ENCODE peak calls at places on chromosomes 1 and 21, in ten cellular contexts. One of them, this sample, is unnamed.

GRCh38 chr21:33403128-33403785 is at the start of gene IFNGR2:
- DNase-seq in kidney epithelial cell: no peak
- DNase-seq in CD4-positive, alpha-beta T cell: peak
- DNase-seq in left lung: peak
- DNase-seq in GM12865: peak
- DNase-seq in AG09319: no peak
- DNase-seq in D721Med: peak
- DNase-seq in AG04449: no peak
- DNase-seq in mucosa of descending colon: peak
- DNase-seq in A549: no peak
- DNase-seq in this sample: peak

GRCh38 chr1:169340882-169341281 is 26.7 kb downstream of the NME7 start:
- DNase-seq in kidney epithelial cell: no peak
- DNase-seq in CD4-positive, alpha-beta T cell: no peak
- DNase-seq in left lung: no peak
- DNase-seq in GM12865: no peak
- DNase-seq in AG09319: no peak
- DNase-seq in D721Med: no peak
- DNase-seq in AG04449: no peak
- DNase-seq in mucosa of descending colon: no peak
- DNase-seq in A549: no peak
- DNase-seq in this sample: no peak

GRCh38 chr1:192477630-192478029 is 97.9 kb upstream of the RGS1 start:
- DNase-seq in kidney epithelial cell: no peak
- DNase-seq in CD4-positive, alpha-beta T cell: no peak
- DNase-seq in left lung: no peak
- DNase-seq in GM12865: peak
- DNase-seq in AG09319: no peak
- DNase-seq in D721Med: no peak
- DNase-seq in AG04449: no peak
- DNase-seq in mucosa of descending colon: no peak
- DNase-seq in A549: peak
- DNase-seq in this sample: no peak

GRCh38 chr1:39507230-39507928 is 15.9 kb downstream of the BMP8A start:
- DNase-seq in kidney epithelial cell: no peak
- DNase-seq in CD4-positive, alpha-beta T cell: no peak
- DNase-seq in left lung: no peak
- DNase-seq in GM12865: no peak
- DNase-seq in AG09319: no peak
- DNase-seq in D721Med: no peak
- DNase-seq in AG04449: no peak
- DNase-seq in mucosa of descending colon: no peak
- DNase-seq in A549: no peak
- DNase-seq in this sample: no peak

GRCh38 chr21:36909901-36910561 is 56.4 kb downstream of the HLCS start:
- DNase-seq in kidney epithelial cell: peak
- DNase-seq in CD4-positive, alpha-beta T cell: no peak
- DNase-seq in left lung: no peak
- DNase-seq in GM12865: peak
- DNase-seq in AG09319: peak
- DNase-seq in D721Med: no peak
- DNase-seq in AG04449: peak
- DNase-seq in mucosa of descending colon: no peak
- DNase-seq in A549: peak
- DNase-seq in this sample: no peak

GRCh38 chr1:31523012-31523411 is 53.3 kb upstream of the TINAGL1 start:
- DNase-seq in kidney epithelial cell: no peak
- DNase-seq in CD4-positive, alpha-beta T cell: no peak
- DNase-seq in left lung: no peak
- DNase-seq in GM12865: no peak
- DNase-seq in AG09319: no peak
- DNase-seq in D721Med: no peak
- DNase-seq in AG04449: no peak
- DNase-seq in mucosa of descending colon: no peak
- DNase-seq in A549: no peak
- DNase-seq in this sample: no peak

GRCh38 chr21:41610042-41610839 is 102.3 kb upstream of the TMPRSS2 start:
- DNase-seq in kidney epithelial cell: no peak
- DNase-seq in CD4-positive, alpha-beta T cell: no peak
- DNase-seq in left lung: no peak
- DNase-seq in GM12865: peak
- DNase-seq in AG09319: no peak
- DNase-seq in D721Med: no peak
- DNase-seq in AG04449: no peak
- DNase-seq in mucosa of descending colon: peak
- DNase-seq in A549: peak
- DNase-seq in this sample: no peak

GRCh38 chr1:248243204-248243603 is 12.0 kb downstream of the OR2M4 start:
- DNase-seq in kidney epithelial cell: no peak
- DNase-seq in CD4-positive, alpha-beta T cell: no peak
- DNase-seq in left lung: no peak
- DNase-seq in GM12865: peak
- DNase-seq in AG09319: no peak
- DNase-seq in D721Med: no peak
- DNase-seq in AG04449: no peak
- DNase-seq in mucosa of descending colon: no peak
- DNase-seq in A549: peak
- DNase-seq in this sample: no peak

GRCh38 chr1:16067127-16067768 is 6.2 kb downstream of the FAM131C start:
- DNase-seq in kidney epithelial cell: peak
- DNase-seq in CD4-positive, alpha-beta T cell: no peak
- DNase-seq in left lung: no peak
- DNase-seq in GM12865: peak
- DNase-seq in AG09319: no peak
- DNase-seq in D721Med: no peak
- DNase-seq in AG04449: no peak
- DNase-seq in mucosa of descending colon: peak
- DNase-seq in A549: peak
- DNase-seq in this sample: no peak

GRCh38 chr1:27596261-27596660 is 7.7 kb downstream of the AHDC1 start:
- DNase-seq in kidney epithelial cell: no peak
- DNase-seq in CD4-positive, alpha-beta T cell: no peak
- DNase-seq in left lung: no peak
- DNase-seq in GM12865: no peak
- DNase-seq in AG09319: no peak
- DNase-seq in D721Med: no peak
- DNase-seq in AG04449: no peak
- DNase-seq in mucosa of descending colon: no peak
- DNase-seq in A549: no peak
- DNase-seq in this sample: no peak

GRCh38 chr1:88684482-88685238 is 587 bp downstream of the PKN2 start:
- DNase-seq in kidney epithelial cell: no peak
- DNase-seq in CD4-positive, alpha-beta T cell: peak
- DNase-seq in left lung: peak
- DNase-seq in GM12865: peak
- DNase-seq in AG09319: no peak
- DNase-seq in D721Med: no peak
- DNase-seq in AG04449: no peak
- DNase-seq in mucosa of descending colon: peak
- DNase-seq in A549: peak
- DNase-seq in this sample: peak
- TF ChIP-seq CTCF in kidney epithelial cell: no peak
- TF ChIP-seq CTCF in CD4-positive, alpha-beta T cell: no peak
- TF ChIP-seq CTCF in left lung: no peak
- TF ChIP-seq CTCF in GM12865: no peak
- TF ChIP-seq CTCF in AG09319: no peak
- TF ChIP-seq CTCF in D721Med: peak
- TF ChIP-seq CTCF in AG04449: peak
- TF ChIP-seq CTCF in mucosa of descending colon: no peak
- TF ChIP-seq CTCF in A549: no peak
- TF ChIP-seq CTCF in this sample: no peak

GRCh38 chr1:36352141-36352909 is 28.9 kb upstream of the EVA1B start:
- DNase-seq in kidney epithelial cell: no peak
- DNase-seq in CD4-positive, alpha-beta T cell: no peak
- DNase-seq in left lung: no peak
- DNase-seq in GM12865: no peak
- DNase-seq in AG09319: no peak
- DNase-seq in D721Med: no peak
- DNase-seq in AG04449: no peak
- DNase-seq in mucosa of descending colon: no peak
- DNase-seq in A549: no peak
- DNase-seq in this sample: no peak
- TF ChIP-seq CTCF in kidney epithelial cell: no peak
- TF ChIP-seq CTCF in CD4-positive, alpha-beta T cell: no peak
- TF ChIP-seq CTCF in left lung: no peak
- TF ChIP-seq CTCF in GM12865: no peak
- TF ChIP-seq CTCF in AG09319: no peak
- TF ChIP-seq CTCF in D721Med: no peak
- TF ChIP-seq CTCF in AG04449: peak
- TF ChIP-seq CTCF in mucosa of descending colon: no peak
- TF ChIP-seq CTCF in A549: no peak
- TF ChIP-seq CTCF in this sample: no peak

DNA sequence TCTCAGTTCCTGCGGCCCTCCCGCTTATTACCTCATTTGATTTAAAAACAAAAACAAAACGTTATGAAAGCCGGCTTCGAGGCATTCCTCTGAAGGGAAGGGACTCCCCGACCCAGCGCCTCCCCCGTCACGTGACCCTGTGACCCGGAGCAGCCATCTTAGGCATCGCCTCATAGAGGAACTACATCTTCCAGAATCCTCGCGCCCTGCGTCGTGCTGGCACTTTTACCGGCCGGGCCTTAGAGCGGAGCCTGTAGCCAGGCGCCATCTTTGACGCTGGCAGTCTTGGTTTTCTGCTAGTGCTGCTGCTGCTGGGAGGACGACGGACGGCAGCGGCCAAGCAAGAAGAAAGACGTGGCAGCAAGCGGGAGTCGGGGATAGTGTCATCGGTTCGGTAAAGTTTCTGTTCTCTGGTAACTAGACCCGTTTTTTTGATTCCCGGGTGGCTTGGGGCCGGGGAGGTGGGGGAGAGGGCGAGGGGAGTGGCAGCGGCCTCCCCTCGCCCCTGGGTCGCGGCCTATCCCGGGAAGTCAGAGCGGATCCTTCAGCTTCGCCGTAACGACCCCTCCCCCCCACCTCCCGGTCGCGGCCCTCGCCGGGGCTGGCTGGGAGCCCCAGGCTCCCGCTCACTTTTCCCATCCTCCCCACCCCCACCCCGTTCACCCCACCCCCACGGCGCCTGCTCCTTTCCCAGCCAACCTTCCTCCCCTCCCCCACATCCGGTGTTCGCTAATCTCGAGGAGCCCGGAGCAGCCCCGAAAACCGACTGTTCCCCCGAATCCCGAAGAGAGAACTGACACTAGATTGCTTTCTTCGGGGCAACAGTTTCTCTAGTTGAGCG is at the start of the genes ZBED6 and ZC3H11A:
- DNase-seq in kidney epithelial cell: peak
- DNase-seq in CD4-positive, alpha-beta T cell: peak
- DNase-seq in left lung: peak
- DNase-seq in GM12865: peak
- DNase-seq in AG09319: peak
- DNase-seq in D721Med: peak
- DNase-seq in AG04449: peak
- DNase-seq in mucosa of descending colon: peak
- DNase-seq in A549: peak
- DNase-seq in this sample: peak
- TF ChIP-seq CTCF in kidney epithelial cell: no peak
- TF ChIP-seq CTCF in CD4-positive, alpha-beta T cell: no peak
- TF ChIP-seq CTCF in left lung: no peak
- TF ChIP-seq CTCF in GM12865: no peak
- TF ChIP-seq CTCF in AG09319: no peak
- TF ChIP-seq CTCF in D721Med: no peak
- TF ChIP-seq CTCF in AG04449: no peak
- TF ChIP-seq CTCF in mucosa of descending colon: no peak
- TF ChIP-seq CTCF in A549: no peak
- TF ChIP-seq CTCF in this sample: no peak

GRCh38 chr1:34013136-34013535 is 149.3 kb downstream of the HMGB4 start:
- DNase-seq in kidney epithelial cell: no peak
- DNase-seq in CD4-positive, alpha-beta T cell: no peak
- DNase-seq in left lung: no peak
- DNase-seq in GM12865: no peak
- DNase-seq in AG09319: no peak
- DNase-seq in D721Med: no peak
- DNase-seq in AG04449: no peak
- DNase-seq in mucosa of descending colon: no peak
- DNase-seq in A549: no peak
- DNase-seq in this sample: no peak

GRCh38 chr1:34019741-34020552 is 145.1 kb downstream of the CSMD2 start:
- DNase-seq in kidney epithelial cell: no peak
- DNase-seq in CD4-positive, alpha-beta T cell: no peak
- DNase-seq in left lung: no peak
- DNase-seq in GM12865: no peak
- DNase-seq in AG09319: no peak
- DNase-seq in D721Med: no peak
- DNase-seq in AG04449: no peak
- DNase-seq in mucosa of descending colon: no peak
- DNase-seq in A549: no peak
- DNase-seq in this sample: no peak

GRCh38 chr1:34009340-34009975 is 145.6 kb downstream of the HMGB4 start:
- DNase-seq in kidney epithelial cell: peak
- DNase-seq in CD4-positive, alpha-beta T cell: no peak
- DNase-seq in left lung: no peak
- DNase-seq in GM12865: no peak
- DNase-seq in AG09319: no peak
- DNase-seq in D721Med: no peak
- DNase-seq in AG04449: no peak
- DNase-seq in mucosa of descending colon: no peak
- DNase-seq in A549: no peak
- DNase-seq in this sample: no peak

GRCh38 chr1:34013958-34014737 is 150.3 kb downstream of the HMGB4 start:
- DNase-seq in kidney epithelial cell: no peak
- DNase-seq in CD4-positive, alpha-beta T cell: no peak
- DNase-seq in left lung: no peak
- DNase-seq in GM12865: peak
- DNase-seq in AG09319: no peak
- DNase-seq in D721Med: no peak
- DNase-seq in AG04449: no peak
- DNase-seq in mucosa of descending colon: peak
- DNase-seq in A549: no peak
- DNase-seq in this sample: no peak
- TF ChIP-seq CTCF in kidney epithelial cell: peak
- TF ChIP-seq CTCF in CD4-positive, alpha-beta T cell: no peak
- TF ChIP-seq CTCF in left lung: peak
- TF ChIP-seq CTCF in GM12865: peak
- TF ChIP-seq CTCF in AG09319: peak
- TF ChIP-seq CTCF in D721Med: peak
- TF ChIP-seq CTCF in AG04449: peak
- TF ChIP-seq CTCF in mucosa of descending colon: peak
- TF ChIP-seq CTCF in A549: no peak
- TF ChIP-seq CTCF in this sample: no peak